ENCODE peak calls at places on chromosomes 16 and 17, in four cellular contexts. E is Calu3, D is Peyer's patch, U is GM13977. Z is an unnamed sample.

GRCh38 chr17:82613283-82614094 is 34.8 kb downstream of the WDR45B start:
- DNase-seq in E (no peak), D (no peak), U (no peak), Z (no peak)

GRCh38 chr16:23365602-23366240 is 63.6 kb downstream of the SCNN1B start:
- DNase-seq in E (peak), D (no peak), U (no peak), Z (no peak)

GRCh38 chr17:64492481-64493109 is 4.3 kb downstream of the POLG2 start:
- DNase-seq in E (no peak), D (no peak), U (no peak), Z (no peak)

GRCh38 chr16:72404299-72404698 is 232.3 kb upstream of the PMFBP1 start:
- DNase-seq in E (no peak), D (no peak), U (no peak), Z (no peak)

GRCh38 chr17:40524243-40524965 is 23.0 kb upstream of the TNS4 start:
- DNase-seq in E (no peak), D (no peak), U (no peak), Z (no peak)

GRCh38 chr16:80084163-80084562 is 456.6 kb upstream of the DYNLRB2 start:
- DNase-seq in E (no peak), D (no peak), U (no peak), Z (no peak)

GRCh38 chr17:41910701-41911391 is 7.9 kb downstream of the ACLY start:
- DNase-seq in E (no peak), D (no peak), U (no peak), Z (no peak)

GRCh38 chr17:11598274-11599221 is at the start of gene DNAH9:
- DNase-seq in E (peak), D (peak), U (peak), Z (peak)

GRCh38 chr17:48294989-48295892 is 134.8 kb downstream of the SKAP1 start:
- DNase-seq in E (no peak), D (no peak), U (peak), Z (no peak)

GRCh38 chr17:45575126-45575885 is 84.8 kb upstream of the PLEKHM1 start:
- DNase-seq in E (no peak), D (no peak), U (peak), Z (no peak)

GRCh38 chr16:53892155-53892554 is 188.2 kb downstream of the FTO start:
- DNase-seq in E (peak), D (no peak), U (peak), Z (peak)

GRCh38 chr16:24721830-24722238 is 7.6 kb upstream of the TNRC6A start:
- DNase-seq in E (no peak), D (no peak), U (no peak), Z (no peak)

GRCh38 chr17:74104921-74105320 is 98.6 kb upstream of the RPL38 start:
- DNase-seq in E (no peak), D (no peak), U (no peak), Z (no peak)

GRCh38 chr17:37701424-37702020 is 43.3 kb downstream of the HNF1B start:
- DNase-seq in E (peak), D (peak), U (peak), Z (peak)

GRCh38 chr17:74130841-74131240 is 72.6 kb upstream of the RPL38 start:
- DNase-seq in E (no peak), D (no peak), U (no peak), Z (no peak)

GRCh38 chr17:3802461-3803307 is 1.7 kb upstream of the ITGAE start:
- DNase-seq in E (no peak), D (no peak), U (no peak), Z (no peak)

GRCh38 chr16:78659216-78659615 is 559.8 kb downstream of the WWOX start:
- DNase-seq in E (no peak), D (no peak), U (no peak), Z (no peak)

GRCh38 chr17:78479369-78479768 is 97.8 kb downstream of the DNAH17 start:
- DNase-seq in E (no peak), D (no peak), U (no peak), Z (no peak)
- TF ChIP-seq CTCF in E (no peak), D (no peak), U (no peak), Z (no peak)

GRCh38 chr17:8176197-8176940 is at the start of gene TMEM107:
- DNase-seq in E (peak), D (peak), U (peak), Z (peak)
- TF ChIP-seq CTCF in E (no peak), D (no peak), U (no peak), Z (no peak)

GRCh38 chr16:57722651-57723050 is 12.9 kb upstream of the KATNB1 start:
- DNase-seq in E (no peak), D (no peak), U (no peak), Z (no peak)

GRCh38 chr16:57724541-57724940 is 11.0 kb upstream of the KATNB1 start:
- DNase-seq in E (no peak), D (no peak), U (no peak), Z (no peak)

GRCh38 chr16:57721356-57721755 is 14.2 kb upstream of the KATNB1 start:
- DNase-seq in E (no peak), D (no peak), U (no peak), Z (no peak)

GRCh38 chr16:57721765-57722499 is 13.6 kb upstream of the KATNB1 start:
- DNase-seq in E (no peak), D (no peak), U (no peak), Z (no peak)

GRCh38 chr16:57723170-57723569 is 12.4 kb upstream of the KATNB1 start:
- DNase-seq in E (peak), D (no peak), U (no peak), Z (no peak)
- TF ChIP-seq CTCF in E (peak), D (no peak), U (no peak), Z (no peak)

GRCh38 chr17:49467175-49467574 is 27.9 kb upstream of the NGFR start:
- DNase-seq in E (no peak), D (no peak), U (no peak), Z (no peak)

GRCh38 chr17:49465352-49465751 is 29.7 kb upstream of the NGFR start:
- DNase-seq in E (no peak), D (no peak), U (no peak), Z (no peak)

GRCh38 chr17:49461580-49461979 is 33.5 kb upstream of the NGFR start:
- DNase-seq in E (no peak), D (no peak), U (no peak), Z (no peak)

GRCh38 chr17:49460401-49460800 is 34.7 kb upstream of the NGFR start:
- DNase-seq in E (no peak), D (no peak), U (no peak), Z (no peak)

DNA sequence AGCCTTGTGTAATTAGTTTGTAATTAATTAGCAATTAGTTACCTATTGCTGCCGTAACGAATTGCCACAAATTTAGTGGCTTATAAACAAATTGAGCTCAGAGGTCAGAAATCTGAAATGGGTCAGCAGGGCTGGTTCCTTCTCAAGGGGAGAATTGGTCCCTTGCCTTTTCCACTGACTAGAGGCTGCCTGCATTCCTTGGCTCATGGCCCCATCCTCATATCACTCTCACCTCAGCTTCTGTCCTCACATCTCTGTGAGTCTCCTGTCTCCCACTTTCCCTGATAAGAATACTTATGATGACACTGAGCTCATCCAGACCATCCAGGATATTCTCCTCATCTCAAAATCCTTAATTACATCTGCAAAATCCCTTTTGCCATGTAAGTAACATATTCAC is 31.0 kb upstream of the NGFR start:
- DNase-seq in E (no peak), D (no peak), U (no peak), Z (no peak)
- TF ChIP-seq CTCF in E (no peak), D (no peak), U (no peak), Z (no peak)

GRCh38 chr16:89334050-89334449 is 116.5 kb downstream of the ZNF778 start:
- DNase-seq in E (no peak), D (no peak), U (no peak), Z (no peak)

GRCh38 chr16:89335803-89336485 is 118.4 kb downstream of the ZNF778 start:
- DNase-seq in E (no peak), D (no peak), U (no peak), Z (no peak)

GRCh38 chr16:89334461-89334860 is 117.0 kb downstream of the ZNF778 start:
- DNase-seq in E (no peak), D (no peak), U (no peak), Z (no peak)

GRCh38 chr16:89332248-89333245 is 115.0 kb downstream of the ZNF778 start:
- DNase-seq in E (no peak), D (no peak), U (no peak), Z (no peak)

DNA sequence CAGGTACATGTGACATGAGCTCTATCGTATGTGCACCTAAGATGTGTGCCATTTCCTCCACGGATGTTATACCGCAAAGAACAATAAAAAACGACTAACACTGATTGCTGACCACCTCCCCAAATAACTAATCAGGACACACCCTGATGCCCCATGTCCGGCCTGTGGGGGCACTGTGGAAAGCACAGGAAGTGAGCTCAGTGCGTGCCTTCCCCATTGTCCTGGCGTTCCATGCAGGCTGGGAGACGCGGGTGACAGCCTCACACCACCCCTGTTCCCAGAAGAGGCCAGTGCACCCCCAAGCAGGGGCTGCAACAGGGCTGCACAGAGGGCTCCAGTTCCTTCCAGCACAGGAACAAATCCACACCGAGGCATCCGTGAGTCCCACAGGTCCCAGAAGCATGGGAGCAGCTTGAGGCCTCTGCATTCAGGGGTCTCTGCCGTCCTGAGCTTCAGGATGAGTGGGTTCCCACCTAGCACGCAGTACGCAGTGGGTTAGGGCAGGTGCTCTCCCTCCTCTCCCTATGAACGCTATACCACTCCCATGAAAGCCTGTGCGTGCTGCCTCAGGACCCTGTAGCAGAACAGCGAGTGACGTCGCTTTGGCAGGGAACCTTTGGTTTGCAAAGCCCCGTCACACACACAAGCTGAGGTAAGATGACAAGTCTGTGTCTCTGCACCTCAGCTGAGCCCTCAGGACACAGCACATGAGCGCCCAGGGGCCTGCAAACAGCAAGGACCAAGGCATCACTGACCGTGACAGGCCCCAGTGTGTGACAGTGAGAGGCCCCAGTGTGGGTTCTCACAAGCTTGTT is 117.7 kb downstream of the ZNF778 start:
- DNase-seq in E (no peak), D (no peak), U (no peak), Z (no peak)
- TF ChIP-seq CTCF in E (no peak), D (no peak), U (no peak), Z (no peak)

Z was measured in colonic mucosa.